ENCODE peak calls at places on chromosomes 7 and 10, in nine cellular contexts. P, T, K, D, J, A, L, I and S are unnamed samples.

GRCh38 chr10:43606323-43607198 is at the start of gene ZNF485:
- DNase-seq in K (peak; percentile 67), D (peak; percentile 86), P (peak; percentile 45), L (peak; percentile 78), T (peak; percentile 90), A (no peak), I (peak; percentile 76), J (peak; percentile 38), S (peak; percentile 87)

GRCh38 chr10:37067576-37067975 is 57.8 kb upstream of the ANKRD30A start:
- DNase-seq in A (no peak), I (no peak), T (no peak), D (no peak), P (no peak), K (no peak), L (no peak), J (no peak), S (no peak)

GRCh38 chr7:80027616-80028173 is 106.9 kb upstream of the GNAI1 start:
- DNase-seq in I (no peak), J (no peak), T (no peak), A (no peak), D (no peak), P (no peak), K (no peak), L (no peak), S (no peak)

GRCh38 chr10:62374862-62375710 is 917 bp downstream of the ZNF365 start:
- DNase-seq in J (no peak), D (no peak), L (no peak), P (no peak), K (peak; percentile 10), I (no peak), A (no peak), T (peak; percentile 45), S (peak; percentile 24)

GRCh38 chr10:59872892-59873463 is 33.4 kb downstream of the CCDC6 start:
- DNase-seq in A (no peak), L (peak; percentile 94), K (peak; percentile 96), D (peak; percentile 40), P (no peak), T (peak; percentile 45), J (no peak), I (no peak), S (no peak)

GRCh38 chr7:135856356-135857144 is 107.9 kb upstream of the FAM180A start:
- DNase-seq in T (no peak), J (no peak), A (no peak), D (no peak), L (peak; percentile 72), P (no peak), I (no peak), K (peak; percentile 40), S (no peak)

GRCh38 chr10:9796567-9796966 is 1221.1 kb upstream of the CELF2 start:
- DNase-seq in I (no peak), P (no peak), T (no peak), K (no peak), D (no peak), J (no peak), A (no peak), L (no peak), S (no peak)

GRCh38 chr7:88354999-88355398 is 48.3 kb upstream of the STEAP4 start:
- DNase-seq in D (no peak), L (no peak), J (no peak), P (no peak), K (no peak), A (no peak), T (no peak), I (no peak), S (no peak)